ENCODE peak calls at places on chromosome 11, in five cellular contexts. I, P, Q, N and R are unnamed samples.

GRCh38 chr11:23539556-23539955 is 679.3 kb upstream of the CCDC179 start:
- DNase-seq in Q (no peak), P (no peak), N (no peak), I (no peak), R (no peak)

GRCh38 chr11:2477254-2477653 is 32.4 kb downstream of the KCNQ1 start:
- DNase-seq in Q (peak; percentile 70), N (no peak), I (no peak), P (no peak), R (no peak)

GRCh38 chr11:68018730-68019190 is 8.6 kb downstream of the ALDH3B1 start:
- DNase-seq in P (no peak), N (no peak), Q (no peak), I (no peak), R (no peak)

GRCh38 chr11:62132188-62132587 is 8.4 kb downstream of the INCENP start:
- DNase-seq in P (no peak), N (no peak), I (no peak), Q (peak; percentile 24), R (no peak)

GRCh38 chr11:116413861-116414260 is 358.9 kb downstream of the BUD13 start:
- DNase-seq in I (no peak), Q (no peak), P (peak; percentile 13), N (no peak), R (no peak)

GRCh38 chr11:91066648-91067047 is 843.8 kb upstream of the CHORDC1 start:
- DNase-seq in I (no peak), N (no peak), Q (no peak), P (no peak), R (no peak)

GRCh38 chr11:94737171-94737611 is 31.0 kb upstream of the AMOTL1 start:
- DNase-seq in P (no peak), Q (no peak), I (no peak), N (no peak), R (no peak)

GRCh38 chr11:60241786-60242185 is 1.2 kb downstream of the MS4A4E start:
- DNase-seq in Q (no peak), N (no peak), P (no peak), I (no peak), R (no peak)

GRCh38 chr11:91421586-91421985 is 803.0 kb upstream of the FAT3 start:
- DNase-seq in P (no peak), Q (no peak), I (no peak), N (no peak), R (no peak)

GRCh38 chr11:69699213-69699612 is 4.6 kb downstream of the FGF19 start:
- DNase-seq in I (no peak), P (no peak), N (no peak), Q (no peak), R (no peak)

GRCh38 chr11:76524461-76524860 is 79.6 kb downstream of the EMSY start:
- DNase-seq in N (no peak), Q (no peak), P (no peak), I (no peak), R (no peak)

GRCh38 chr11:120956710-120957500 is 67.0 kb upstream of the TBCEL start:
- DNase-seq in P (no peak), N (no peak), I (no peak), Q (no peak), R (no peak)

GRCh38 chr11:119389611-119390254 is 8.2 kb upstream of the USP2 start:
- DNase-seq in Q (no peak), N (no peak), P (peak; percentile 63), I (no peak), R (no peak)

GRCh38 chr11:124627546-124627945 is 4.9 kb downstream of the TBRG1 start:
- DNase-seq in N (no peak), Q (no peak), I (no peak), P (no peak), R (no peak)

GRCh38 chr11:3197044-3197715 is 21.4 kb downstream of the MRGPRG start:
- DNase-seq in I (no peak), N (no peak), Q (peak; percentile 17), P (no peak), R (no peak)

GRCh38 chr11:111115890-111116289 is 129.6 kb upstream of the POU2AF2 start:
- DNase-seq in P (no peak), I (no peak), Q (no peak), N (no peak), R (no peak)

GRCh38 chr11:25625094-25625493 is 706.8 kb upstream of the ANO3 start:
- DNase-seq in N (no peak), I (no peak), P (no peak), Q (no peak), R (no peak)

GRCh38 chr11:70707821-70708220 is 309.5 kb downstream of the CTTN start:
- DNase-seq in Q (no peak), P (no peak), I (no peak), N (no peak), R (no peak)

GRCh38 chr11:87290304-87290922 is 252.7 kb downstream of the TMEM135 start:
- DNase-seq in P (peak; percentile 76), N (peak; percentile 42), I (no peak), Q (no peak), R (no peak)

GRCh38 chr11:60161766-60162165 is 21.1 kb downstream of the MS4A6A start:
- DNase-seq in N (no peak), P (no peak), I (no peak), Q (no peak), R (no peak)

GRCh38 chr11:117713676-117714075 is 83.3 kb downstream of the DSCAML1 start:
- DNase-seq in I (no peak), N (no peak), Q (no peak), P (no peak), R (no peak)

GRCh38 chr11:130215531-130216220 is 56.1 kb downstream of the ST14 start:
- DNase-seq in Q (peak; percentile 24), P (no peak), I (no peak), N (no peak), R (no peak)

GRCh38 chr11:16418698-16419097 is 62.4 kb upstream of the SOX6 start:
- DNase-seq in N (no peak), I (no peak), P (no peak), Q (no peak), R (no peak)

GRCh38 chr11:133950874-133951483 is 5.8 kb downstream of the IGSF9B start:
- DNase-seq in Q (no peak), N (no peak), I (no peak), P (peak; percentile 39), R (peak; percentile 65)

GRCh38 chr11:10896493-10896892 is 38.6 kb upstream of the ZBED5 start:
- DNase-seq in N (no peak), I (no peak), Q (no peak), P (no peak), R (no peak)
- H3K4me1 ChIP-seq in N (peaks cover 12% of the 10 kb centered on the region), I (no peaks in the 10 kb centered on the region), Q (peaks cover 35% of the 10 kb centered on the region), P (no peaks in the 10 kb centered on the region), R (peaks cover 52% of the 10 kb centered on the region)

GRCh38 chr11:47392546-47393162 is 14.3 kb upstream of the SPI1 start:
- DNase-seq in N (no peak), P (no peak), Q (no peak), I (no peak), R (no peak)

GRCh38 chr11:47388697-47389576 is 10.6 kb upstream of the SPI1 start:
- DNase-seq in N (no peak), Q (no peak), P (no peak), I (no peak), R (no peak)

GRCh38 chr11:47389577-47390072 is 11.3 kb upstream of the SPI1 start:
- DNase-seq in Q (no peak), I (no peak), P (no peak), N (no peak), R (no peak)

GRCh38 chr11:47390084-47390760 is 11.9 kb upstream of the SPI1 start:
- DNase-seq in I (no peak), N (no peak), P (no peak), Q (no peak), R (no peak)

DNA sequence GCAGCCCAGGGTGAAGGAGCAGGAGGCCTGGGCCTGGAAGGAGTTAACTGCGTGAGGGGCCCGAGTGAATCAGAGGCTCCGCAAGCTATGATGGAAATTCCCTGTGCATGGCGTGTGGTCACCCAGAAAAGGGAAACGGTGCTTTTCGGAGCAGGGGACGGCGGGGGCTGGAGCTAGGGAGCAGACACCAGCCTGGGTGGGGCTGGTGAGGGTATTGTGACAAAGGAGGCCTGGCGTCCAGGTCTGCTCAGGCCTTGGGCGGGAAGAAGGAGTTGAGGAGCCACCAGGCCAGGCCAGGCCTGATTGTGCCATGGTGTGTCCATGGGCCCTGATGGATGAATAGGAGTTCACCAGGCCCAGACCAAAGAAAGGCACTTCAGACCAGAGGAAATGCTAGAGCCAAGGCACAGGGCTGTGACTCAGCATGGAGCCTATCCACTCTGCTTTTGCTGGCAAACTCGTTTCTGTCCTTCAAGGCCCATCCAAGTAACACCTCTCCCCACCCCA is 12.8 kb upstream of the SPI1 start:
- DNase-seq in N (no peak), Q (no peak), P (no peak), I (no peak), R (peak; percentile 48)
- H3K4me3 ChIP-seq in N (no peak overlapping the region), Q (no peak overlapping the region), P (no peak overlapping the region), I (no peak overlapping the region), R (no peak overlapping the region)

GRCh38 chr11:7572001-7572712 is 58.4 kb downstream of the PPFIBP2 start:
- DNase-seq in P (no peak), I (no peak), Q (peak; percentile 42), N (no peak), R (no peak)

GRCh38 chr11:7574491-7575129 is 60.8 kb downstream of the PPFIBP2 start:
- DNase-seq in P (no peak), Q (no peak), N (no peak), I (no peak), R (no peak)

GRCh38 chr11:7571640-7572000 is 57.8 kb downstream of the PPFIBP2 start:
- DNase-seq in Q (peak; percentile 79), P (peak; percentile 77), I (no peak), N (peak; percentile 67), R (peak; percentile 56)

GRCh38 chr11:7573558-7574296 is 59.9 kb downstream of the PPFIBP2 start:
- DNase-seq in P (no peak), N (no peak), I (no peak), Q (peak; percentile 62), R (no peak)

DNA sequence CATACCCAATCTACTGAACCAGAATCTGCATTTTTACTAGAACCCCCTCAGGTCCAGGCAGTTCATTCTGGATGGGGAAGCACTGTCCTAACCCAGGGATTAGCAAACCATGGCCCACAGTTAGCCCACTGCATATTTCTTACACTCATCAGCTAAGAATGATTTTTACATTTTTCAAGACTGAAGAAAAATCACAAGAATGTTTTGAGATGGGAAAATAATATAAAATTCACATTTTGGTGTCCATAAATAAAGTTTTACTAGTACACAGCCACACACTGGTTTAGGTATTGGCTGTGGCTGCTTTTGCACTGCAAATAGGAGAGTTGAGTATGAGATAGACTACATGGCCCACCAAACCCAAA is 59.4 kb downstream of the PPFIBP2 start:
- DNase-seq in N (no peak), Q (no peak), I (no peak), P (no peak), R (no peak)
- H3K4me1 ChIP-seq in N (peaks cover 15% of the 10 kb centered on the region), Q (peaks cover 68% of the 10 kb centered on the region), I (peaks cover 23% of the 10 kb centered on the region), P (peaks cover 32% of the 10 kb centered on the region), R (peaks cover 26% of the 10 kb centered on the region)

DNA sequence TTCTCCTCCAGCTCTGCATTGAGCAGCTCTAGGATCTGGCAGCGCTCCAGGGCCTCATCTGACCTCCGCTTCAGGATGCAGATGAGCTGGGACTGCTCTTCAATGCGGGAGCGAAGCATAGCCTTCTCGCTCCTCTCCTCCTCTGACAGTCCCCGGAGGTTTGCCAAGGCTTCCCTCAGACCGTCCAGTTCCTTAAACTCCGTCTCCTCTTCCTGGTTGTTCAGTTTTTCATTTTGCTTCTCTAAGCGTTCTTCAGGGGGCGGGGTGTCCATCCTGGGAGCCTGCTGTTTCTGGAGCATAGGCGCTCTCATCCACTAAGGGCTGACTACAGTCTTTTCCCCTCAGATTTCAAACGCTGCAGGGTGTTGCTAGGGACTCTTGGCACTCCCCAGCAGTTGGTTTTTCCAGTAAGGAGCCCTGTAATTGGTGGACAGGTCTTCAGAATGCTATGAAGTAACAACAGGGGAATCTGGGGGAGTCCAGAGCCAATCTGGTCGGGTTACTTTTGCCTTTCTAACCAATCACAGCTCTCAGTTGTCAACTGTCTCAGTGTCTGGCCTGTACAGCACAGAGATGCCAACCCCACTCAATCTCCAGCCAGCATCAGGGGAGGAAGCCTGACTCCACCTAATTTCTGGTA is at the start of gene CCDC89:
- DNase-seq in I (no peak), Q (peak; percentile 30), N (no peak), P (peak; percentile 18), R (peak; percentile 87)
- H3K4me3 ChIP-seq in I (no peak within 1 kb of the TSS), Q (peak within 1 kb of the TSS; percentile 29), N (no peak within 1 kb of the TSS), P (no peak within 1 kb of the TSS), R (no peak within 1 kb of the TSS)